ENCODE peak calls at places on chromosome 13, in nine cellular contexts. One of them, this sample, is unnamed. For H3K4me1, the result is how much of the 10 kb centered on the place peaks cover.

GRCh38 chr13:42215578-42216421 is 56.2 kb upstream of the AKAP11 start:
- DNase-seq in uterus: no peak
- DNase-seq in Peyer's patch: no peak
- DNase-seq in CD8-positive, alpha-beta T cell: no peak
- DNase-seq in ovary: no peak
- DNase-seq in body of pancreas: no peak
- DNase-seq in left lung: no peak
- DNase-seq in astrocyte: peak
- DNase-seq in stomach: no peak
- DNase-seq in this sample: peak

GRCh38 chr13:55432814-55433213 is 1707.9 kb upstream of the PRR20A start:
- DNase-seq in stomach: no peak
- DNase-seq in left lung: no peak
- DNase-seq in uterus: no peak
- DNase-seq in body of pancreas: no peak
- DNase-seq in ovary: no peak
- DNase-seq in CD8-positive, alpha-beta T cell: no peak
- DNase-seq in astrocyte: no peak
- DNase-seq in Peyer's patch: no peak
- DNase-seq in this sample: no peak

GRCh38 chr13:95723428-95723827 is 46.5 kb downstream of the DNAJC3 start:
- DNase-seq in stomach: no peak
- DNase-seq in left lung: no peak
- DNase-seq in CD8-positive, alpha-beta T cell: no peak
- DNase-seq in body of pancreas: no peak
- DNase-seq in uterus: no peak
- DNase-seq in ovary: no peak
- DNase-seq in Peyer's patch: no peak
- DNase-seq in astrocyte: no peak
- DNase-seq in this sample: no peak

GRCh38 chr13:99067160-99067985 is 89.5 kb upstream of the DOCK9 start:
- DNase-seq in uterus: no peak
- DNase-seq in CD8-positive, alpha-beta T cell: no peak
- DNase-seq in ovary: no peak
- DNase-seq in stomach: no peak
- DNase-seq in Peyer's patch: no peak
- DNase-seq in astrocyte: peak
- DNase-seq in body of pancreas: no peak
- DNase-seq in left lung: no peak
- DNase-seq in this sample: no peak

GRCh38 chr13:20998649-20999415 is 62.6 kb downstream of the LATS2 start:
- DNase-seq in astrocyte: no peak
- DNase-seq in left lung: no peak
- DNase-seq in CD8-positive, alpha-beta T cell: no peak
- DNase-seq in body of pancreas: no peak
- DNase-seq in stomach: no peak
- DNase-seq in uterus: no peak
- DNase-seq in ovary: no peak
- DNase-seq in Peyer's patch: no peak
- DNase-seq in this sample: no peak

GRCh38 chr13:112968910-112969691 is at the start of gene MCF2L:
- DNase-seq in stomach: peak
- DNase-seq in Peyer's patch: peak
- DNase-seq in CD8-positive, alpha-beta T cell: peak
- DNase-seq in left lung: peak
- DNase-seq in uterus: no peak
- DNase-seq in astrocyte: peak
- DNase-seq in ovary: peak
- DNase-seq in body of pancreas: peak
- DNase-seq in this sample: peak

GRCh38 chr13:38590230-38590629 is 96.6 kb upstream of the FREM2 start:
- DNase-seq in body of pancreas: no peak
- DNase-seq in uterus: no peak
- DNase-seq in ovary: no peak
- DNase-seq in astrocyte: no peak
- DNase-seq in Peyer's patch: no peak
- DNase-seq in left lung: no peak
- DNase-seq in CD8-positive, alpha-beta T cell: no peak
- DNase-seq in stomach: no peak
- DNase-seq in this sample: no peak

GRCh38 chr13:48275507-48275906 is 28.0 kb upstream of the RB1 start:
- DNase-seq in left lung: no peak
- DNase-seq in uterus: no peak
- DNase-seq in Peyer's patch: no peak
- DNase-seq in CD8-positive, alpha-beta T cell: no peak
- DNase-seq in astrocyte: no peak
- DNase-seq in stomach: no peak
- DNase-seq in ovary: no peak
- DNase-seq in body of pancreas: no peak
- DNase-seq in this sample: no peak

GRCh38 chr13:98665638-98665995 is 86.9 kb downstream of the SLC15A1 start:
- DNase-seq in uterus: no peak
- DNase-seq in Peyer's patch: no peak
- DNase-seq in left lung: no peak
- DNase-seq in body of pancreas: no peak
- DNase-seq in stomach: no peak
- DNase-seq in ovary: no peak
- DNase-seq in CD8-positive, alpha-beta T cell: no peak
- DNase-seq in astrocyte: peak
- DNase-seq in this sample: no peak

GRCh38 chr13:29684441-29684840 is 89.0 kb upstream of the SLC7A1 start:
- DNase-seq in ovary: no peak
- DNase-seq in left lung: no peak
- DNase-seq in Peyer's patch: no peak
- DNase-seq in uterus: no peak
- DNase-seq in body of pancreas: no peak
- DNase-seq in astrocyte: peak
- DNase-seq in CD8-positive, alpha-beta T cell: no peak
- DNase-seq in stomach: no peak
- DNase-seq in this sample: no peak

GRCh38 chr13:106113796-106114195 is 421.7 kb downstream of the EFNB2 start:
- DNase-seq in Peyer's patch: no peak
- DNase-seq in astrocyte: no peak
- DNase-seq in body of pancreas: no peak
- DNase-seq in CD8-positive, alpha-beta T cell: no peak
- DNase-seq in ovary: no peak
- DNase-seq in stomach: no peak
- DNase-seq in uterus: no peak
- DNase-seq in left lung: no peak
- DNase-seq in this sample: no peak

GRCh38 chr13:106114981-106115554 is 420.4 kb downstream of the EFNB2 start:
- DNase-seq in uterus: no peak
- DNase-seq in left lung: no peak
- DNase-seq in CD8-positive, alpha-beta T cell: no peak
- DNase-seq in astrocyte: peak
- DNase-seq in body of pancreas: no peak
- DNase-seq in ovary: no peak
- DNase-seq in stomach: no peak
- DNase-seq in Peyer's patch: no peak
- DNase-seq in this sample: no peak

GRCh38 chr13:106112191-106112590 is 423.3 kb downstream of the EFNB2 start:
- DNase-seq in left lung: no peak
- DNase-seq in Peyer's patch: no peak
- DNase-seq in CD8-positive, alpha-beta T cell: no peak
- DNase-seq in ovary: no peak
- DNase-seq in stomach: no peak
- DNase-seq in body of pancreas: no peak
- DNase-seq in uterus: no peak
- DNase-seq in astrocyte: no peak
- DNase-seq in this sample: no peak

GRCh38 chr13:106109391-106109791 is 426.1 kb downstream of the EFNB2 start:
- DNase-seq in uterus: no peak
- DNase-seq in left lung: no peak
- DNase-seq in body of pancreas: no peak
- DNase-seq in astrocyte: peak
- DNase-seq in Peyer's patch: no peak
- DNase-seq in CD8-positive, alpha-beta T cell: no peak
- DNase-seq in ovary: no peak
- DNase-seq in stomach: no peak
- DNase-seq in this sample: no peak

DNA sequence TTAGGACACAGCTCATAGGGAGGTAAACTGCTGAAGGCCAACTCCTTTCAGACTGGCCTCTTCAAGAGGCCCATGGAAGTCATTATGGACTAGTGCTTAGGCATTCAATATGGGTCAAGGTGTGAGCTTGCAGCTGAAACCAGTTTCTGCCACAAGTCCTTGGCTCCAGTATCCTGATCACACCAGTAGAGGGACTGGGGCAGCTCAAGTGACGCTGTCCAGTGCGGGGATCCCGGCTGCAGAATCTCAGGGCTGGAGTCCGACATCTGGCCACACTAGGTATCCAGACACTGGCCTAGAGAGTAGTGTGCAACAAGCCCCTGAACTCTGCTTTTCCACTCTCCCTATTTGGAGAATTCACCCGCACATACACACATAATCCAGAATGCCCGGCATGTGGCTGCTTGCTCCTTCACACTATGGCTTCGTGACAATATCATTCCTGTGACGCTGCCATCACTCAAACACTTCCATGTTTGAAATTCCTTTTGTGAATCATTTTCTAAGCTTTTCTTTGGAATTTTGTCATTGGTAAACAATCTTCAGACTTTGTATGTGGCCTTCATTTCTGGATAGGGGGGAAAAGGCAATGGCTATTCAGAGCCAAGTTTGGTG is 425.1 kb downstream of the EFNB2 start:
- DNase-seq in Peyer's patch: no peak
- DNase-seq in CD8-positive, alpha-beta T cell: no peak
- DNase-seq in uterus: no peak
- DNase-seq in stomach: no peak
- DNase-seq in body of pancreas: no peak
- DNase-seq in astrocyte: peak
- DNase-seq in left lung: no peak
- DNase-seq in ovary: no peak
- DNase-seq in this sample: no peak
- TF ChIP-seq CTCF in Peyer's patch: no peak
- TF ChIP-seq CTCF in CD8-positive, alpha-beta T cell: no peak
- TF ChIP-seq CTCF in uterus: no peak
- TF ChIP-seq CTCF in stomach: no peak
- TF ChIP-seq CTCF in body of pancreas: no peak
- TF ChIP-seq CTCF in astrocyte: no peak
- TF ChIP-seq CTCF in left lung: no peak
- TF ChIP-seq CTCF in ovary: no peak
- TF ChIP-seq CTCF in this sample: no peak

DNA sequence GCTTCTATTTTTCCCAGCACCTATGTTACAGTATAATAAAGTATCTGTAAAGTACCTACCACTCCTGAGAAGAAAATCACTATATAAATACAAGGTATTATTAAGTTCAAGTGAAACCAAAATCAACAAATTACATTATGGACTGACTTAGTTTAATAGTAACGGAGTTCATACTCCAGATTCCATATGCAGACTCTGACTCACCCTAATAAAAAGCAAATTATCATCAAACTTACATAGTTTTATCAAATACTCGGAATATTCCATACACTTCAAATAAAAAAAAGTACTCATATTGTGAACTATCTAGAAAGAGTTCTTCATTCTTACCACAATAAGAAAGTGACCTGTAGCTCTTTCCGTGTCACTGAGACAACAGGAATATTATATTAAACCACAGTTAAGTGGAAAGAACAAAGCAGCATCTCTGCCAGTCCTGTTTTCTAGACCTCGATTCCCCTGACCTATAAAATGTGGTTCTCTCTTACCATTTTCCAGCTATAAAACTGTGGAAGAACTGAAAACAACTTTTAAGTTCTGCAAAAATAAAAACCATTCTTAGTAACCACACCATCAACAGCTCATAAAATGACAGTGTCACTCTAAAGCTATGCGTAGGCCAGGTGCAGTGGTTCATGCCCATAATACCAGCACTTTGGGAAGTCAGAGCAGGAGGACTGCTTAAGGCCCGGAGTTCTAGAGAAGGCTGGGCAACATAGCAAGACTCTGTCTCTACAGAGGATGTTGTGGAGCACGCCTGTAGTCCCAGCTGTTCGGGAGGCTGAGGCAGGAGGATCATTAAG is 42.6 kb downstream of the USP12 start:
- DNase-seq in Peyer's patch: no peak
- DNase-seq in stomach: no peak
- DNase-seq in left lung: no peak
- DNase-seq in ovary: no peak
- DNase-seq in astrocyte: no peak
- DNase-seq in uterus: no peak
- DNase-seq in body of pancreas: no peak
- DNase-seq in CD8-positive, alpha-beta T cell: no peak
- DNase-seq in this sample: no peak
- H3K4me1 ChIP-seq in Peyer's patch: under half
- H3K4me1 ChIP-seq in stomach: half or more
- H3K4me1 ChIP-seq in left lung: under half
- H3K4me1 ChIP-seq in ovary: under half
- H3K4me1 ChIP-seq in astrocyte: under half
- H3K4me1 ChIP-seq in uterus: under half
- H3K4me1 ChIP-seq in body of pancreas: under half
- H3K4me1 ChIP-seq in CD8-positive, alpha-beta T cell: under half
- H3K4me1 ChIP-seq in this sample: under half

GRCh38 chr13:91045351-91046034 is 302.0 kb upstream of the MIR17HG start:
- DNase-seq in uterus: no peak
- DNase-seq in astrocyte: no peak
- DNase-seq in body of pancreas: no peak
- DNase-seq in Peyer's patch: no peak
- DNase-seq in left lung: no peak
- DNase-seq in stomach: no peak
- DNase-seq in ovary: no peak
- DNase-seq in CD8-positive, alpha-beta T cell: no peak
- DNase-seq in this sample: no peak
- TF ChIP-seq CTCF in uterus: no peak
- TF ChIP-seq CTCF in astrocyte: peak
- TF ChIP-seq CTCF in body of pancreas: peak
- TF ChIP-seq CTCF in Peyer's patch: no peak
- TF ChIP-seq CTCF in left lung: no peak
- TF ChIP-seq CTCF in stomach: no peak
- TF ChIP-seq CTCF in ovary: no peak
- TF ChIP-seq CTCF in CD8-positive, alpha-beta T cell: no peak
- TF ChIP-seq CTCF in this sample: no peak

GRCh38 chr13:33129094-33129832 is 113.0 kb downstream of the KL start:
- DNase-seq in astrocyte: no peak
- DNase-seq in left lung: no peak
- DNase-seq in stomach: no peak
- DNase-seq in body of pancreas: no peak
- DNase-seq in CD8-positive, alpha-beta T cell: no peak
- DNase-seq in uterus: no peak
- DNase-seq in ovary: no peak
- DNase-seq in Peyer's patch: no peak
- DNase-seq in this sample: no peak

GRCh38 chr13:33128134-33128533 is 111.9 kb downstream of the KL start:
- DNase-seq in body of pancreas: no peak
- DNase-seq in left lung: no peak
- DNase-seq in astrocyte: no peak
- DNase-seq in CD8-positive, alpha-beta T cell: no peak
- DNase-seq in Peyer's patch: no peak
- DNase-seq in uterus: no peak
- DNase-seq in ovary: no peak
- DNase-seq in stomach: no peak
- DNase-seq in this sample: no peak

GRCh38 chr13:33126909-33127607 is 110.8 kb downstream of the KL start:
- DNase-seq in CD8-positive, alpha-beta T cell: no peak
- DNase-seq in uterus: no peak
- DNase-seq in stomach: no peak
- DNase-seq in Peyer's patch: no peak
- DNase-seq in left lung: no peak
- DNase-seq in astrocyte: peak
- DNase-seq in ovary: no peak
- DNase-seq in body of pancreas: no peak
- DNase-seq in this sample: no peak

GRCh38 chr13:33132644-33133440 is 116.6 kb downstream of the KL start:
- DNase-seq in CD8-positive, alpha-beta T cell: no peak
- DNase-seq in Peyer's patch: no peak
- DNase-seq in stomach: no peak
- DNase-seq in ovary: no peak
- DNase-seq in left lung: no peak
- DNase-seq in body of pancreas: no peak
- DNase-seq in uterus: no peak
- DNase-seq in astrocyte: peak
- DNase-seq in this sample: no peak

GRCh38 chr13:33129886-33130285 is 113.7 kb downstream of the KL start:
- DNase-seq in astrocyte: no peak
- DNase-seq in uterus: no peak
- DNase-seq in left lung: no peak
- DNase-seq in CD8-positive, alpha-beta T cell: no peak
- DNase-seq in stomach: no peak
- DNase-seq in ovary: no peak
- DNase-seq in body of pancreas: no peak
- DNase-seq in Peyer's patch: no peak
- DNase-seq in this sample: no peak
- H3K4me1 ChIP-seq in astrocyte: under half
- H3K4me1 ChIP-seq in uterus: under half
- H3K4me1 ChIP-seq in left lung: under half
- H3K4me1 ChIP-seq in CD8-positive, alpha-beta T cell: under half
- H3K4me1 ChIP-seq in stomach: under half
- H3K4me1 ChIP-seq in ovary: under half
- H3K4me1 ChIP-seq in body of pancreas: under half
- H3K4me1 ChIP-seq in Peyer's patch: under half
- H3K4me1 ChIP-seq in this sample: half or more

This sample was measured in adrenal gland.